ENCODE peak calls at places on chromosomes 13 and 19, in four cellular contexts. I, R, G and B are unnamed samples.

GRCh38 chr13:97978661-97979450 is 25.4 kb downstream of the IPO5 start:
- DNase-seq in I (no peak), R (no peak), G (no peak), B (no peak)

GRCh38 chr19:3336680-3337523 is 29.5 kb upstream of the NFIC start:
- DNase-seq in I (peak), R (peak), G (peak), B (peak)

GRCh38 chr19:19342086-19343015 is 21.7 kb downstream of the MAU2 start:
- DNase-seq in I (peak), R (peak), G (peak), B (peak)

GRCh38 chr19:48367855-48368254 is 3.7 kb downstream of the SYNGR4 start:
- DNase-seq in I (no peak), R (no peak), G (no peak), B (no peak)

GRCh38 chr13:41458187-41458938 is 1.0 kb downstream of the RGCC start:
- DNase-seq in I (no peak), R (peak), G (no peak), B (peak)

GRCh38 chr19:3914199-3914598 is 18.7 kb upstream of the NMRK2 start:
- DNase-seq in I (no peak), R (no peak), G (no peak), B (no peak)

GRCh38 chr13:42486711-42487198 is 87.2 kb upstream of the TNFSF11 start:
- DNase-seq in I (peak), R (no peak), G (no peak), B (no peak)

GRCh38 chr13:90308249-90308648 is 1039.2 kb upstream of the MIR17HG start:
- DNase-seq in I (no peak), R (no peak), G (no peak), B (no peak)

GRCh38 chr19:41334793-41335192 is 18.9 kb downstream of the TGFB1 start:
- DNase-seq in I (no peak), R (no peak), G (no peak), B (no peak)

GRCh38 chr13:34545461-34545860 is 396.6 kb upstream of the NBEA start:
- DNase-seq in I (no peak), R (no peak), G (no peak), B (no peak)

GRCh38 chr13:35894636-35895035 is 236.5 kb downstream of the DCLK1 start:
- DNase-seq in I (no peak), R (no peak), G (no peak), B (no peak)

GRCh38 chr13:96091164-96091931 is 1.4 kb downstream of the HS6ST3 start:
- DNase-seq in I (peak), R (peak), G (peak), B (peak)

GRCh38 chr19:41575998-41576397 is at the start of gene CEACAM21:
- DNase-seq in I (no peak), R (peak), G (no peak), B (peak)

GRCh38 chr13:89925107-89925506 is 1422.4 kb upstream of the MIR17HG start:
- DNase-seq in I (peak), R (no peak), G (peak), B (no peak)

GRCh38 chr19:50478901-50479715 is 2.5 kb upstream of the GARIN5A start:
- DNase-seq in I (peak), R (peak), G (no peak), B (peak)

GRCh38 chr19:16969127-16969526 is 57.5 kb downstream of the CPAMD8 start:
- DNase-seq in I (peak), R (no peak), G (no peak), B (peak)

GRCh38 chr19:2613507-2614295 is 88.8 kb downstream of the GNG7 start:
- DNase-seq in I (peak), R (peak), G (peak), B (peak)

GRCh38 chr13:29541400-29541799 is 54.1 kb downstream of the SLC7A1 start:
- DNase-seq in I (no peak), R (no peak), G (no peak), B (no peak)

GRCh38 chr19:10007366-10007765 is 2.9 kb downstream of the COL5A3 start:
- DNase-seq in I (no peak), R (no peak), G (no peak), B (no peak)

GRCh38 chr13:22039961-22040360 is 369.1 kb downstream of the FGF9 start:
- DNase-seq in I (no peak), R (no peak), G (no peak), B (no peak)

GRCh38 chr19:1449467-1450442 is at the start of gene APC2:
- DNase-seq in I (no peak), R (peak), G (peak), B (no peak)

GRCh38 chr13:61417171-61417570 is 1.5 kb upstream of the PCDH20 start:
- DNase-seq in I (no peak), R (peak), G (no peak), B (peak)

GRCh38 chr13:110368408-110368807 is 61.3 kb downstream of the COL4A2 start:
- DNase-seq in I (no peak), R (no peak), G (no peak), B (no peak)

GRCh38 chr13:95457294-95457693 is 95.2 kb upstream of the CLDN10 start:
- DNase-seq in I (no peak), R (no peak), G (no peak), B (no peak)